ENCODE peak calls at places on chromosome 20, in ten cellular contexts. Z, A, Q, B, D, J, P, E, V and Y are unnamed samples.

GRCh38 chr20:63054103-63054474 is 47.3 kb upstream of the BHLHE23 start:
- DNase-seq in J (peak), Z (no peak), D (no peak), E (no peak), P (no peak), Q (no peak), V (no peak), B (no peak), A (no peak), Y (no peak)

GRCh38 chr20:47785900-47786762 is 850 bp upstream of the SULF2 start:
- DNase-seq in D (peak), J (peak), Z (no peak), P (peak), Q (no peak), A (no peak), V (peak), E (no peak), B (no peak), Y (peak)

GRCh38 chr20:50711113-50711825 is 19.9 kb upstream of the RIPOR3 start:
- DNase-seq in P (no peak), E (no peak), A (no peak), V (no peak), J (no peak), Z (no peak), B (no peak), Q (no peak), D (no peak), Y (no peak)

GRCh38 chr20:24993337-24994185 is 1.0 kb upstream of the APMAP start:
- DNase-seq in V (peak), D (peak), J (peak), Q (no peak), E (no peak), B (no peak), P (peak), A (no peak), Z (no peak), Y (no peak)

GRCh38 chr20:9507544-9508239 is 6.7 kb upstream of the LAMP5 start:
- DNase-seq in B (no peak), J (no peak), D (no peak), V (no peak), Z (no peak), A (no peak), E (no peak), Q (no peak), P (no peak), Y (no peak)

GRCh38 chr20:62345681-62346370 is 21.3 kb downstream of the LAMA5 start:
- DNase-seq in E (no peak), J (no peak), V (no peak), Z (no peak), P (no peak), Q (no peak), A (no peak), B (no peak), D (no peak), Y (no peak)

GRCh38 chr20:61502433-61502832 is 250.4 kb downstream of the CDH4 start:
- DNase-seq in Z (no peak), J (no peak), D (peak), B (no peak), E (no peak), A (no peak), P (peak), V (no peak), Q (no peak), Y (no peak)

GRCh38 chr20:57507477-57507876 is 17.5 kb downstream of the CTCFL start:
- DNase-seq in E (no peak), P (peak), A (no peak), Z (no peak), B (no peak), D (peak), Q (no peak), V (peak), J (no peak), Y (no peak)

GRCh38 chr20:32820698-32821378 is 1.1 kb downstream of the MAPRE1 start:
- DNase-seq in Q (no peak), J (peak), V (no peak), E (no peak), A (no peak), D (no peak), P (no peak), Z (no peak), B (no peak), Y (no peak)